ENCODE peak calls at places on chromosomes 3 and 15, in ten cellular contexts. One of them, this sample, is unnamed.
A peak's percentile ranks its signal among the peaks of the same experiment; 100 is the strongest.

GRCh38 chr15:67107014-67107812 is 41.8 kb downstream of the SMAD3 start:
- DNase-seq in amygdala: no peak
- DNase-seq in astrocyte of the cerebellum: peak; percentile 98
- DNase-seq in CD4-positive, alpha-beta T cell: no peak
- DNase-seq in fibroblast of mammary gland: peak; percentile 100
- DNase-seq in LoVo: peak; percentile 99
- DNase-seq in coronary artery: no peak
- DNase-seq in H9: no peak
- DNase-seq in activated CD8-positive, alpha-beta memory T cell treated with anti-CD3 and anti-CD28 coated beads, Interleukin-2, amount 50 U/mL, for 48 hours: no peak
- DNase-seq in SJSA1: peak; percentile 98
- DNase-seq in this sample: peak; percentile 78

GRCh38 chr15:40106203-40107161 is 2.2 kb downstream of the BMF start:
- DNase-seq in amygdala: no peak
- DNase-seq in astrocyte of the cerebellum: no peak
- DNase-seq in CD4-positive, alpha-beta T cell: no peak
- DNase-seq in fibroblast of mammary gland: peak; percentile 53
- DNase-seq in LoVo: no peak
- DNase-seq in coronary artery: peak; percentile 78
- DNase-seq in H9: peak; percentile 91
- DNase-seq in activated CD8-positive, alpha-beta memory T cell treated with anti-CD3 and anti-CD28 coated beads, Interleukin-2, amount 50 U/mL, for 48 hours: no peak
- DNase-seq in SJSA1: peak; percentile 46
- DNase-seq in this sample: no peak

GRCh38 chr3:193805448-193805847 is 212.4 kb downstream of the OPA1 start:
- DNase-seq in amygdala: no peak
- DNase-seq in astrocyte of the cerebellum: peak; percentile 98
- DNase-seq in CD4-positive, alpha-beta T cell: no peak
- DNase-seq in fibroblast of mammary gland: peak; percentile 94
- DNase-seq in LoVo: peak; percentile 91
- DNase-seq in coronary artery: no peak
- DNase-seq in H9: no peak
- DNase-seq in activated CD8-positive, alpha-beta memory T cell treated with anti-CD3 and anti-CD28 coated beads, Interleukin-2, amount 50 U/mL, for 48 hours: no peak
- DNase-seq in SJSA1: peak; percentile 32
- DNase-seq in this sample: peak; percentile 42

GRCh38 chr15:89937365-89938355 is 24.9 kb upstream of the ARPIN start:
- DNase-seq in amygdala: no peak
- DNase-seq in astrocyte of the cerebellum: no peak
- DNase-seq in CD4-positive, alpha-beta T cell: no peak
- DNase-seq in fibroblast of mammary gland: peak; percentile 2
- DNase-seq in LoVo: no peak
- DNase-seq in coronary artery: no peak
- DNase-seq in H9: no peak
- DNase-seq in activated CD8-positive, alpha-beta memory T cell treated with anti-CD3 and anti-CD28 coated beads, Interleukin-2, amount 50 U/mL, for 48 hours: no peak
- DNase-seq in SJSA1: no peak
- DNase-seq in this sample: no peak

GRCh38 chr3:64038252-64038651 is 15.0 kb upstream of the PSMD6 start:
- DNase-seq in amygdala: no peak
- DNase-seq in astrocyte of the cerebellum: no peak
- DNase-seq in CD4-positive, alpha-beta T cell: no peak
- DNase-seq in fibroblast of mammary gland: no peak
- DNase-seq in LoVo: no peak
- DNase-seq in coronary artery: no peak
- DNase-seq in H9: no peak
- DNase-seq in activated CD8-positive, alpha-beta memory T cell treated with anti-CD3 and anti-CD28 coated beads, Interleukin-2, amount 50 U/mL, for 48 hours: no peak
- DNase-seq in SJSA1: no peak
- DNase-seq in this sample: no peak

GRCh38 chr3:176714034-176714433 is 483.2 kb downstream of the TBL1XR1 start:
- DNase-seq in amygdala: no peak
- DNase-seq in astrocyte of the cerebellum: no peak
- DNase-seq in CD4-positive, alpha-beta T cell: no peak
- DNase-seq in fibroblast of mammary gland: no peak
- DNase-seq in LoVo: no peak
- DNase-seq in coronary artery: no peak
- DNase-seq in H9: no peak
- DNase-seq in activated CD8-positive, alpha-beta memory T cell treated with anti-CD3 and anti-CD28 coated beads, Interleukin-2, amount 50 U/mL, for 48 hours: no peak
- DNase-seq in SJSA1: no peak
- DNase-seq in this sample: no peak

GRCh38 chr3:152910211-152910610 is 75.3 kb downstream of the P2RY1 start:
- DNase-seq in amygdala: no peak
- DNase-seq in astrocyte of the cerebellum: no peak
- DNase-seq in CD4-positive, alpha-beta T cell: no peak
- DNase-seq in fibroblast of mammary gland: peak; percentile 4
- DNase-seq in LoVo: no peak
- DNase-seq in coronary artery: no peak
- DNase-seq in H9: no peak
- DNase-seq in activated CD8-positive, alpha-beta memory T cell treated with anti-CD3 and anti-CD28 coated beads, Interleukin-2, amount 50 U/mL, for 48 hours: no peak
- DNase-seq in SJSA1: no peak
- DNase-seq in this sample: no peak

GRCh38 chr15:77033417-77033728 is 37.5 kb downstream of the TSPAN3 start:
- DNase-seq in amygdala: no peak
- DNase-seq in astrocyte of the cerebellum: no peak
- DNase-seq in CD4-positive, alpha-beta T cell: no peak
- DNase-seq in fibroblast of mammary gland: no peak
- DNase-seq in LoVo: no peak
- DNase-seq in coronary artery: peak; percentile 68
- DNase-seq in H9: no peak
- DNase-seq in activated CD8-positive, alpha-beta memory T cell treated with anti-CD3 and anti-CD28 coated beads, Interleukin-2, amount 50 U/mL, for 48 hours: no peak
- DNase-seq in SJSA1: no peak
- DNase-seq in this sample: no peak

GRCh38 chr3:53255775-53256703 is at the start of gene TKT:
- DNase-seq in amygdala: peak; percentile 58
- DNase-seq in astrocyte of the cerebellum: peak; percentile 53
- DNase-seq in CD4-positive, alpha-beta T cell: peak; percentile 76
- DNase-seq in fibroblast of mammary gland: peak; percentile 78
- DNase-seq in LoVo: peak; percentile 89
- DNase-seq in coronary artery: peak; percentile 88
- DNase-seq in H9: peak; percentile 83
- DNase-seq in activated CD8-positive, alpha-beta memory T cell treated with anti-CD3 and anti-CD28 coated beads, Interleukin-2, amount 50 U/mL, for 48 hours: peak; percentile 89
- DNase-seq in SJSA1: peak; percentile 59
- DNase-seq in this sample: peak; percentile 84

GRCh38 chr15:98000249-98001203 is 40.0 kb downstream of the ARRDC4 start:
- DNase-seq in amygdala: no peak
- DNase-seq in astrocyte of the cerebellum: peak; percentile 78
- DNase-seq in CD4-positive, alpha-beta T cell: no peak
- DNase-seq in fibroblast of mammary gland: peak; percentile 34
- DNase-seq in LoVo: peak; percentile 87
- DNase-seq in coronary artery: no peak
- DNase-seq in H9: no peak
- DNase-seq in activated CD8-positive, alpha-beta memory T cell treated with anti-CD3 and anti-CD28 coated beads, Interleukin-2, amount 50 U/mL, for 48 hours: no peak
- DNase-seq in SJSA1: peak; percentile 20
- DNase-seq in this sample: no peak

This sample was measured in T1000.